ENCODE peak calls at places on chromosomes 5 and 9, in four cellular contexts. H is H1, N is K562, U is GM12878. E is an unnamed sample.

GRCh38 chr5:143826909-143827514 is 15.1 kb downstream of the HMHB1 start:
- DNase-seq in H (no peak), N (no peak), U (peak; percentile 91), E (no peak)

GRCh38 chr9:338602-339001 is 123.9 kb downstream of the DOCK8 start:
- DNase-seq in H (no peak), N (no peak), U (no peak), E (no peak)

GRCh38 chr5:14655146-14655741 is 9.3 kb upstream of the OTULIN start:
- DNase-seq in H (no peak), N (no peak), U (no peak), E (no peak)

GRCh38 chr5:142654578-142655042 is 31.3 kb downstream of the FGF1 start:
- DNase-seq in H (no peak), N (no peak), U (no peak), E (no peak)

GRCh38 chr5:123505633-123506032 is 6.3 kb upstream of the CSNK1G3 start:
- DNase-seq in H (no peak), N (no peak), U (no peak), E (no peak)

GRCh38 chr5:95178046-95178651 is 106.7 kb downstream of the MCTP1 start:
- DNase-seq in H (peak; percentile 71), N (peak; percentile 17), U (peak; percentile 12), E (no peak)

GRCh38 chr9:89807682-89808075 is 202.9 kb downstream of the GADD45G start:
- DNase-seq in H (peak; percentile 23), N (no peak), U (no peak), E (no peak)

GRCh38 chr5:146940295-146940694 is 61.7 kb upstream of the PPP2R2B start:
- DNase-seq in H (no peak), N (no peak), U (no peak), E (no peak)

GRCh38 chr5:40634154-40634553 is 45.6 kb upstream of the PTGER4 start:
- DNase-seq in H (no peak), N (no peak), U (no peak), E (no peak)

GRCh38 chr9:98943682-98944129 is at the start of gene COL15A1:
- DNase-seq in H (no peak), N (peak; percentile 63), U (no peak), E (peak; percentile 69)

GRCh38 chr9:96383165-96383939 is at the start of gene SLC35D2:
- DNase-seq in H (peak; percentile 74), N (peak; percentile 69), U (no peak), E (peak; percentile 93)

GRCh38 chr5:111254613-111255012 is 30.4 kb downstream of the CAMK4 start:
- DNase-seq in H (no peak), N (no peak), U (peak; percentile 95), E (no peak)

GRCh38 chr9:109307380-109308240 is 13.2 kb downstream of the EPB41L4B start:
- DNase-seq in H (no peak), N (no peak), U (no peak), E (no peak)

GRCh38 chr5:71653119-71653518 is 66.0 kb upstream of the CARTPT start:
- DNase-seq in H (no peak), N (no peak), U (no peak), E (no peak)

GRCh38 chr9:78691531-78691930 is 394.6 kb downstream of the PSAT1 start:
- DNase-seq in H (no peak), N (no peak), U (no peak), E (no peak)

GRCh38 chr9:1198085-1198484 is 147.9 kb downstream of the DMRT2 start:
- DNase-seq in H (no peak), N (no peak), U (no peak), E (no peak)

GRCh38 chr9:22976454-22976853 is 529.8 kb downstream of the DMRTA1 start:
- DNase-seq in H (no peak), N (no peak), U (no peak), E (no peak)

GRCh38 chr9:120875954-120876841 is 790 bp downstream of the PHF19 start:
- DNase-seq in H (peak; percentile 85), N (peak; percentile 100), U (no peak), E (peak; percentile 94)

GRCh38 chr9:120878188-120879130 is 1.5 kb upstream of the PHF19 start:
- DNase-seq in H (no peak), N (peak; percentile 88), U (no peak), E (no peak)

GRCh38 chr9:120877276-120878034 is 467 bp upstream of the PHF19 start:
- DNase-seq in H (peak; percentile 69), N (peak; percentile 100), U (no peak), E (peak; percentile 95)

GRCh38 chr9:120875643-120875953 is 1.4 kb downstream of the PHF19 start:
- DNase-seq in H (no peak), N (peak; percentile 56), U (no peak), E (peak; percentile 36)

DNA sequence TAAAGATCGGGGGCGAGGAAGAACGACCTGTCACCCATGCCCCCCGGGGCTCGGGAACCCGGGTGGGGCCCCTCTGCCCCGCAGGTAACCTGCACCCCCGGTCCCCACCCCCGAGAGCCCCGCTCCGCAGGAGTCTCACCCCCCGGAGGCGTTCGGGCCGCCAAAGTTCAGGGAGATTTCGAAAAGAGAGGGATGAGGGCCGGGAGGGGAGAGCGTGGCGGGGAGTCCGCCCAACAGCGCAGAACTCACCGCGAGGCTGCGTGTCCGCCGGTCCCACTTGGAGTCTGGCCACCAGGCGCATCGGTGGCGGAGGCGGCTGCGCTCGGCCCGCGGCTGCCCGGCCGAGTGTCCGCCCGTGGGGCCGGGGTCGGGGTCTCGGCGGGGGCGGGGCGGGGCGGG is at the start of gene PHF19:
- DNase-seq in H (no peak), N (no peak), U (no peak), E (no peak)
- TF ChIP-seq SIN3A in H (no peak), N (no peak), U (no peak), E (no peak)

GRCh38 chr5:160846642-160847041 is 5.4 kb downstream of the ATP10B start:
- DNase-seq in H (no peak), N (no peak), U (no peak), E (no peak)

GRCh38 chr5:160850439-160850838 is 1.6 kb downstream of the ATP10B start:
- DNase-seq in H (no peak), N (no peak), U (no peak), E (no peak)

GRCh38 chr5:160852049-160852448 is at the start of gene ATP10B:
- DNase-seq in H (no peak), N (no peak), U (no peak), E (no peak)

GRCh38 chr5:160847526-160848085 is 4.4 kb downstream of the ATP10B start:
- DNase-seq in H (no peak), N (no peak), U (no peak), E (no peak)

GRCh38 chr5:160851481-160851880 is 530 bp downstream of the ATP10B start:
- DNase-seq in H (no peak), N (no peak), U (no peak), E (no peak)
- TF ChIP-seq YY1 in H (no peak), N (no peak), U (no peak), E (no peak)

DNA sequence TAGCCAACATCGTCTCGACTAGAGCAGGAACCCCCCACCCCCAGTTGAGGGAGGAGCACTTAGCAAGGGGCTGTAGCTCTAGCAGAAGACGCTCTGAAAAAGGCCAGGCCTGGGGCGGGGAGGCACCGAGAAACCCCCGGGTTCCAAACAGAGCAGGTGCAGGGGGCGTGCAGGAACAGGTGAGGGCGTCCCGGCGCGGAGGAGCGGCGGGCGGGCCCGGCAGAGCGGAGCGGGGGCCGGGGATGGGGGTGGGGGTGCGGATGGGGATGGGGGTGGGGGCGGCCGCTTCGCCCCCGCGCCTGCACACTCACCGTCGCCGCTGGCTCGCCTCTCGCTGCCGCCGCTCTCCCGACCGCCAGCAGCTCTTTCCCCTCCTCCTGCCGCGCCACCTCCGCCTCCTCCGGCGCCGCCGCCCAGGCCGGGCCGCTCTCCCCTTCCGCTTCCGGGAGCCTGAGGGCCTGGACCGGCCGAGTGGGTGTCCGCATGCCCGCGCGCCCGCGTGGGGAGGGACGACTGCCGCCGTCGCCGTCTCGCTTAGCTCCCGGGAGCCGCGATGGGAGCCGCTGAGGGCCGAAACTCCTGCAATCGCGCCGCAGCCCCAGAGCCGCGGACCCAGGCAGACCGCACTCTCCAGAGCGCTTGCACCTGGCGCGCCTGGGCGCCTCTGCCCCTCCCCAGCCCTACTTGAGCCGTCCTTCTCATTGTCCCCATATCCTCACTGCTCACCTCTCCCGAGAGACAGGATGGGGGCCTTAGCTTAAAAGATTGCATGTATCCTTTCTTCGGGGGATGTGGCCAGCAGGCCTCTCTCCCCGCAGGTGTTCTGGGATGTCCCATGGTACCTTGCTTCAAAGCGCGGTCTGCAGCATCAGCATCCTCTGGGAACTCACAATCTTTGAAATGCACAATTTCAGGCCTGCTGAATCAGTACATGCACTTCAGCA is at the start of gene ZDHHC21:
- DNase-seq in H (peak; percentile 83), N (peak; percentile 27), U (no peak), E (peak; percentile 91)
- H3K9ac ChIP-seq in H (peak within 1 kb of the TSS; percentile 49), N (no peak within 1 kb of the TSS), U (peak within 1 kb of the TSS; percentile 80), E (peak within 1 kb of the TSS; percentile 64)

DNA sequence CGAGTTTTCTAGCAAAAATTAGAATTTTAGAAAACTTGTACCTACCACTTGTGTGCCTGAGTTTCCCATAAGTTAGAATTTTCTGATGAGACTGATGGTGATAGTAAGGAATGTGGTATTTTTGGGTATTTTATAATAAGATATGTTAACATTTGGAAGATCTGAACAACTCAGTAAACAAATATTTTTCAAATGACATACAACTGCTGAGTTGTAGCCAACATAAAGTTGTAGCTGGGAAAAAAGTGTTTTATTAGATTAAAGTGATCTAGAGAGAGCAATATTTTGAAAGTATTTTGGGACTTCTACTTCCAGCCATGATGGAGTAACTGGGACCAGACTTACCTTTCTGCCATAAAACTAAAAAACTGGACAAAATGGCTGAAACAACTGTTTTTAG is 37.9 kb downstream of the GEMIN5 start:
- DNase-seq in H (no peak), N (no peak), U (no peak), E (no peak)
- TF ChIP-seq SIN3A in H (no peak), N (no peak), U (no peak), E (no peak)

GRCh38 chr5:89246252-89246651 is 363.3 kb upstream of the MEF2C start:
- DNase-seq in H (no peak), N (no peak), U (no peak), E (no peak)
- TF ChIP-seq YY1 in H (no peak), N (no peak), U (no peak), E (no peak)

GRCh38 chr9:20987521-20987920 is 43.9 kb downstream of the HACD4 start:
- DNase-seq in H (no peak), N (no peak), U (no peak), E (no peak)
- H3K9ac ChIP-seq in H (no peak overlapping the region), N (no peak overlapping the region), U (no peak overlapping the region), E (no peak overlapping the region)

DNA sequence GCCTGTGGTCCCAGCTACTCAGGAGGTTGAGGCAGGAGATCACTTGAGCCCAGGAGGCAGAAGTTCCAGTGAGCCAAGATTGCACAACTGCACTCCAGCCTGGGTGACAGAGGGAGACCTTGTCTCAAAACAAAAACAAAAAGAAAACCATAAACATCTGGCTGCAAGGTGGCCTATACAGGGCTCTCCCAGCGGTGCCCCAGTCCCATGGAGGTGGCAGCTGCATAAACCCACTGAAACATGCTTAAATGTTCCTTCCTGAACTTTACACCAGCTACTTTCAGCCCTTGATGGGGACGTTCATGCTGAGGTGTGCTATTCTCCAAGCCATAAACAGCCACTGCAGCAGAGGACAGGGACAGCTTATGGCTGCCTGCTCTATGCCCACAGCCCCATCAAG is 35.6 kb downstream of the DROSHA start:
- DNase-seq in H (no peak), N (no peak), U (no peak), E (no peak)
- TF ChIP-seq SIN3A in H (no peak), N (no peak), U (no peak), E (no peak)

GRCh38 chr9:128636024-128636390 is 20.6 kb downstream of the DYNC2I2 start:
- DNase-seq in H (peak; percentile 73), N (no peak), U (no peak), E (peak; percentile 43)
- TF ChIP-seq YY1 in H (no peak), N (no peak), U (no peak), E (no peak)

E was measured in SK-N-SH.